ENCODE peak calls at places on chromosome 15, in six cellular contexts. F, U, G, N, V and Z are unnamed samples.
A peak's percentile ranks its signal among the peaks of the same experiment; 100 is the strongest.

GRCh38 chr15:57018151-57018550 is 99.7 kb downstream of the TCF12 start:
- DNase-seq in F (no peak), V (peak; percentile 31), N (no peak), G (no peak), U (no peak), Z (no peak)

GRCh38 chr15:56672721-56673120 is 60.6 kb downstream of the ZNF280D start:
- DNase-seq in G (no peak), N (no peak), F (peak; percentile 44), U (peak; percentile 52), V (peak; percentile 39), Z (no peak)

GRCh38 chr15:27855137-27855536 is 244.0 kb downstream of the OCA2 start:
- DNase-seq in F (no peak), U (no peak), G (no peak), V (no peak), N (no peak), Z (no peak)

GRCh38 chr15:71259866-71260265 is 144.6 kb downstream of the THSD4 start:
- DNase-seq in V (no peak), N (no peak), F (no peak), U (no peak), G (no peak), Z (no peak)

GRCh38 chr15:41894251-41894790 is 468 bp upstream of the SPTBN5 start:
- DNase-seq in N (no peak), G (no peak), F (no peak), U (no peak), V (no peak), Z (no peak)

GRCh38 chr15:37072181-37072580 is 28.2 kb downstream of the MEIS2 start:
- DNase-seq in G (no peak), N (no peak), F (peak; percentile 20), U (no peak), V (peak; percentile 49), Z (no peak)

GRCh38 chr15:91908401-91908800 is 54.9 kb downstream of the SLCO3A1 start:
- DNase-seq in G (no peak), V (peak; percentile 73), U (no peak), N (no peak), F (peak; percentile 45), Z (no peak)

GRCh38 chr15:61364871-61365270 is 135.8 kb upstream of the RORA start:
- DNase-seq in F (no peak), N (no peak), G (no peak), U (no peak), V (no peak), Z (no peak)

GRCh38 chr15:82298520-82298919 is 35.9 kb downstream of the SAXO2 start:
- DNase-seq in V (no peak), G (no peak), F (no peak), N (peak; percentile 19), U (no peak), Z (no peak)

GRCh38 chr15:100934166-100934565 is 15.0 kb downstream of the LRRK1 start:
- DNase-seq in F (no peak), V (no peak), U (no peak), N (no peak), G (no peak), Z (no peak)

GRCh38 chr15:100934735-100935134 is 15.6 kb downstream of the LRRK1 start:
- DNase-seq in V (peak; percentile 17), F (no peak), N (no peak), U (peak; percentile 18), G (peak; percentile 28), Z (no peak)

GRCh38 chr15:100930306-100930848 is 11.2 kb downstream of the LRRK1 start:
- DNase-seq in G (no peak), F (no peak), U (no peak), V (no peak), N (no peak), Z (no peak)

GRCh38 chr15:100931143-100931890 is 12.2 kb downstream of the LRRK1 start:
- DNase-seq in N (no peak), G (no peak), V (no peak), F (no peak), U (no peak), Z (no peak)

DNA sequence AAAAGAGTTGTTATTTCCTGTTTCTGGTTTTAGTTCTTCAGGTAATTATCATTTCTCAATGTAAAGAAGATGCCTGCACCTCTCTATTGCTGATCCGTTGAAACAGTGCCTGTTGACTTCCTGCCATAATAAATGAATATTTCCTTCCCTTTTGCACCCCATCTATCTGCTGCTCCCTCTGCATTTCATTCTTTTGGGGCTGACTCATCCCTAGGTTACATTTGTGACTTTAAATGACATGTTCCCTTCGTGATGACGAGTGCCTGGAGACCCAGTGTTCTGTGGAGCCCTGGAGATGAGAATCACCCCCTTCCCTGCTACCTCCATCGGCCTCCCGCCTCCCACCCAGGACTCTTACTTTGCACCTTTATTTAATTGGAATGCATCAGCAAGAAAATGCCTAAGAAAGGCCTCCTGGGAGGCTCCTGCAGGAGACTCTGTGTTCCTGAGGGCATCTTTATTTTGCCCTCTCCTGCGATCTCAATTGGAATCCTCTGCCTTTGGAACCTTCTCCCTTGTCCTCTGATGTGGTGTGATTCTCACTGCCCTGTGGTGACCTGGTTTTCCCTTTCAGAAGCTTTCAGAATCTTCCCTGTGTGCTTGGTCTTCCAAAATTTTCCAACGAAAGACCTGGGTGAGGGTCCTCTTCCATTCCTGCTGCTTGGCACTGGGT is 13.7 kb downstream of the LRRK1 start:
- DNase-seq in U (no peak), V (no peak), G (no peak), N (no peak), F (no peak), Z (no peak)
- H3K4me3 ChIP-seq in U (no peak overlapping the region), V (no peak overlapping the region), G (no peak overlapping the region), N (no peak overlapping the region), F (no peak overlapping the region), Z (no peak overlapping the region)

DNA sequence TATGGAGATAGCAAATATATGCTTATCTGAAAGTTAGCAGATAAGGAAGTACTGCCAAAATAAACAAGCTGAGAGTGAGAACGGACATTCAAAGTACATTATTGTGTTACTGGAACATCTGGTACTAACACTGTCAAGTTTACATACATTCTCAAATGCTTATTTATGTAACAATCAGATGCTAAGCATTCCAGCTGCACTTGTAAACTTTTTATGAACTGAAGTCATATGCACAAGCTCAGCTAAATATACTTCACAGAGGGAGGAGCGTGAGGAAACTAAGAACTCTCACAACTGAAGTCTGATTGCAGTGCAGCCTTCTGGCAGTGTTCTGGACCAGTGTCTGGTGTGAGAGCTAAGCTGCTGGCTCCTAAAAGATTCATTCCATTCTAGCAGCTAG is 223.7 kb upstream of the NANOGP8 start:
- DNase-seq in G (no peak), N (peak; percentile 51), F (peak; percentile 97), V (peak; percentile 89), U (peak; percentile 90), Z (peak; percentile 78)
- H3K4me3 ChIP-seq in G (no peak overlapping the region), N (no peak overlapping the region), F (no peak overlapping the region), V (no peak overlapping the region), U (no peak overlapping the region), Z (no peak overlapping the region)

DNA sequence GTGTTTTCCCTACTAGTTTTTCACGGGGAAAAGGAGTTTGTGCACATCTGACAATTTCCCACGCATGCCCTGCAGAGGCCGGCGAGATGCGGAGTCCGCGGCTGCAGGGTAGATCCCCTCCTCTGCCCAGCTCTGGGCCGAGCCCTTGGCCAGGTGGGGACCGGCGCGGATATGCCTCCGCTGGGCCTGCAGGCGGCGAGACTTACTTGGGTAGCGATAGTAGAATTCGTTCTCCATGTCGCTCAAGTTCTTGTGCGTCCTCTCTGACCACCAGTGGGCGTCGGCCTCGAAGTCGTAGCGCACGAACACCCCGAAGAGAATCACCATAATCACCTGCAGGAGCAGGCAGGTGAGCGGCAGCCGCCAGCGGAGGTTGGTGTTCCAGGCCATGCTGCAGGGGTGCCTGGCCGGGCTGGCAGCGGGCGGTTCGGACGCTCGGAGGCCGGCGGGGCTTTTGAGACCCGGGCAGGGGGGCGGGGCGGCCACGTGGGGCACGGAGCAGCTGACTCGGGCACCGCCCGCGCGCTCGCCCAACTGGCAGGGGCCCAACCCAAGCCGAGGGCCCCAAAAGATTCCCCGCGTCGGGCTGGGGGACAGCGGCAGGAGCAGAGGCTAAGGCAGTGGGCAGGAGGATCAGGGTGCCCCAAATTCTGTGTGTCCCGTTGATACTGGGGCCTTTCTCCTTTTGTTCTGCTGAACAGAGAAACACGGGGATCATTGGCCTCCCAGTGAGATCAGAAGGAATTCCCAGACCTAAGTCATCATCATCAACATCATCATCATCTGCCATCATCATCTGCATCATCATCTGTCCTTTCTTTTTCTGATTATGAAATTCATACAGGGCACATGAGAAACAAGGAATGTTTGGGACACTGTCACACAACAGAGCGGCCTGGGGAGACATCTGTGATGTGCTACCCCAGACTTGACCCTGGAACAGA is at the start of gene RHCG:
- DNase-seq in V (peak; percentile 51), G (peak; percentile 33), F (peak; percentile 40), U (peak; percentile 41), N (peak; percentile 36), Z (no peak)
- H3K4me3 ChIP-seq in V (no peak within 1 kb of the TSS), G (peak within 1 kb of the TSS; percentile 14), F (no peak within 1 kb of the TSS), U (peak within 1 kb of the TSS; percentile 43), N (no peak within 1 kb of the TSS), Z (no peak within 1 kb of the TSS)

GRCh38 chr15:96359371-96359771 is 28.9 kb downstream of the NR2F2 start:
- DNase-seq in U (no peak), N (no peak), V (no peak), G (no peak), F (no peak), Z (no peak)
- H3K4me3 ChIP-seq in U (peak overlapping the region; percentile 64), N (no peak overlapping the region), V (no peak overlapping the region), G (no peak overlapping the region), F (no peak overlapping the region), Z (no peak overlapping the region)

GRCh38 chr15:31435256-31435781 is 108.7 kb downstream of the KLF13 start:
- DNase-seq in U (peak; percentile 70), N (peak; percentile 89), F (peak; percentile 77), G (peak; percentile 92), V (peak; percentile 86), Z (peak; percentile 81)
- H3K4me3 ChIP-seq in U (peak overlapping the region; percentile 33), N (no peak overlapping the region), F (peak overlapping the region; percentile 30), G (no peak overlapping the region), V (peak overlapping the region; percentile 24), Z (peak overlapping the region; percentile 5)

GRCh38 chr15:58585668-58586461 is 154.1 kb downstream of the LIPC start:
- DNase-seq in N (no peak), V (no peak), G (no peak), U (no peak), F (no peak), Z (no peak)
- H3K4me3 ChIP-seq in N (no peak overlapping the region), V (no peak overlapping the region), G (no peak overlapping the region), U (no peak overlapping the region), F (no peak overlapping the region), Z (no peak overlapping the region)